ENCODE peak calls at places on chromosomes 16 and 17, in four cellular contexts. K is Karpas-422, P is PC-9, V is kidney. W is an unnamed sample.

GRCh38 chr17:71260366-71260765 is 860.5 kb upstream of the SOX9 start:
- DNase-seq in K (no peak), V (no peak), P (no peak), W (no peak)

GRCh38 chr16:73033271-73033998 is 14.5 kb downstream of the ZFHX3 start:
- DNase-seq in K (no peak), P (no peak), V (no peak), W (no peak)

GRCh38 chr17:59837362-59838195 is 55.2 kb downstream of the TUBD1 start:
- DNase-seq in V (peak), P (peak), K (peak), W (peak)

GRCh38 chr16:85687651-85688471 is 893 bp downstream of the GINS2 start:
- DNase-seq in P (no peak), K (no peak), V (peak), W (no peak)

GRCh38 chr17:82323514-82324234 is 6.3 kb upstream of the CD7 start:
- DNase-seq in P (no peak), K (no peak), V (peak), W (no peak)

GRCh38 chr16:50146479-50147435 is 6.3 kb upstream of the TENT4B start:
- DNase-seq in K (no peak), V (no peak), P (no peak), W (no peak)

GRCh38 chr17:81712468-81713003 is 452 bp downstream of the SLC25A10 start:
- DNase-seq in P (no peak), V (no peak), K (peak), W (no peak)

GRCh38 chr16:81564368-81565060 is 119.9 kb downstream of the CMIP start:
- DNase-seq in K (no peak), V (no peak), P (no peak), W (no peak)

GRCh38 chr17:79905832-79906231 is 66.6 kb upstream of the CBX4 start:
- DNase-seq in V (no peak), K (peak), P (peak), W (no peak)

GRCh38 chr16:2856061-2856670 is 1.8 kb downstream of the PRSS22 start:
- DNase-seq in K (peak), V (no peak), P (peak), W (no peak)

GRCh38 chr17:64441772-64442549 is 7.0 kb upstream of the MILR1 start:
- DNase-seq in P (peak), K (no peak), V (no peak), W (peak)
- H3K4me3 ChIP-seq in P (no peak), K (no peak), V (no peak), W (no peak)

DNA sequence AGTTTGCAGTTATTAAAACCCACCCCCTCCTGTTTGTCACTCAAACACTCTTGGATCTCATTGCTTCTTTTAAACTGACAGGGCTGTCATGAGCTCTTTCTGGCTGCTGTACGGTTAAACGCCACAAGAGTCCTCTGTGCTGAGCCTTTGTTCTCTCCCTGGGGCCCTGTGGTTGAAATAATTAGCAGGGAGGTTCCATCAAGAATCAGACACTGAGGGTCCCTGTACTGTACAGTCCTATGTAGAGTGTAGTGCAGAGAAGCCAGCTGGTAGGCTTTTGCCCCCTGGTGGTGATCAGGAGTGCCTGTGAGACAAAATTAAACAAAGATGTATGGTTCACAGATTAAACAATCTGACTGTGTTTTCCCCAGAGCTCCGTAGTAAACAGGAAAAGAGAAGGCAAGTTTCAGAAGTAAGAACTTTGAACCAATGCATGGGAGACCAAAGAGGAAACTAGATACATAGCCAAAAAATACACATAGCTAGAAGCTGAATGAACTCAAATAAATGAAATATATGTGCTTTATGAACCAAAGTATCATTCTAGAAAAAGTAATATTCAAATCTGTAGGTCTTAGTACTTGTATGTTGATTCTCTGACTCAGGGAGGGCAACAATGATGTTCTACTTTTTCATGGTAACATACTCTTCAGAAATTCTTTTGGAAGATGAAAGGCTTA is 1.4 kb upstream of the SSH2 start:
- DNase-seq in V (no peak), K (peak), P (peak), W (peak)
- H3K4me3 ChIP-seq in V (peak), K (peak), P (peak), W (peak)

GRCh38 chr17:31314788-31315105 is 893 bp upstream of the EVI2B start:
- DNase-seq in K (no peak), P (no peak), V (no peak), W (no peak)
- H3K4me3 ChIP-seq in K (no peak), P (no peak), V (no peak), W (no peak)

GRCh38 chr17:39667262-39668140 is 752 bp upstream of the PNMT start:
- DNase-seq in P (no peak), K (peak), V (peak), W (peak)

GRCh38 chr17:39666601-39667261 is 1.5 kb upstream of the PNMT start:
- DNase-seq in P (no peak), V (peak), K (no peak), W (peak)

GRCh38 chr17:39664581-39665561 is at the start of gene TCAP:
- DNase-seq in P (no peak), V (peak), K (no peak), W (no peak)

GRCh38 chr17:39665642-39666221 is 583 bp downstream of the TCAP start:
- DNase-seq in K (peak), V (peak), P (no peak), W (no peak)

GRCh38 chr17:39666231-39666600 is 1.1 kb downstream of the TCAP start:
- DNase-seq in K (no peak), V (peak), P (no peak), W (no peak)
- H3K4me3 ChIP-seq in K (no peak), V (no peak), P (no peak), W (no peak)

DNA sequence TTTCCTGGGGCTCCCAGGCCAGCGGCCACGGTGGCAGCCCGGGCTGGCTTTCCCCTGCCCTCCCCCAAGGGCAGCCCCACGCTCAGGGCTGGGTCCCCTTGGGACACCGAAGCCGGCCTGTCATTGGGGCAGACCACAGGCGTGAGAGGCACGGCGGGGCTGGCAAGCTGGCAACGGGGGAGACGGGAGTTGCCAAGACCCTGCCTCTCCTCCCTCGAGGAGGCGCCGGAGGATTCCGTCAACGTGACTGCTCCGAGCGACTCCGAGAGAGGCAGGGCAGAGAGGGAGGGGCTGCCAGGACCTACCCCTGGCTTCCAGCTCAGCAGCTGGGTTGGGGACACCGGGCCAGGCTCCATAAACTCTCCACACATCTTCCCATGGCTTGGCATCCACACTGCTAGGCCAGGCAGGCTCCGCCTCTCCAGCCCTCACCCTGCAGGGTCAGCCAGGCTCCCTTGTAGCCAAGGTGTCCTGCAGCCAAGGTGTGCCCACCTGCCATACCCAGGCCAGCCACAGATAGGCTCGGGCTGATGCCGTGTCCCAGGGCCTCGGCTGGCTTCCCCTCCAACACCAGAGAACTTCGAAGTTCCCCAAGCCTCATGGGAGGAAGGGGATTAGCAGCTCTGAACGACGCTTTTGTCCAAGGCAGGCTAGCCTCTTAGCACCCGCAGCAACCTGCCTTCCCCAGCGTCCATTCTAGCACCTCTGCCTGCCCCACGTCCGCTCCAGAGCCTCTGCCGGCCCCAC is 25.5 kb downstream of the TIMM22 start:
- DNase-seq in K (no peak), V (no peak), P (no peak), W (no peak)
- H3K4me3 ChIP-seq in K (no peak), V (no peak), P (no peak), W (no peak)

DNA sequence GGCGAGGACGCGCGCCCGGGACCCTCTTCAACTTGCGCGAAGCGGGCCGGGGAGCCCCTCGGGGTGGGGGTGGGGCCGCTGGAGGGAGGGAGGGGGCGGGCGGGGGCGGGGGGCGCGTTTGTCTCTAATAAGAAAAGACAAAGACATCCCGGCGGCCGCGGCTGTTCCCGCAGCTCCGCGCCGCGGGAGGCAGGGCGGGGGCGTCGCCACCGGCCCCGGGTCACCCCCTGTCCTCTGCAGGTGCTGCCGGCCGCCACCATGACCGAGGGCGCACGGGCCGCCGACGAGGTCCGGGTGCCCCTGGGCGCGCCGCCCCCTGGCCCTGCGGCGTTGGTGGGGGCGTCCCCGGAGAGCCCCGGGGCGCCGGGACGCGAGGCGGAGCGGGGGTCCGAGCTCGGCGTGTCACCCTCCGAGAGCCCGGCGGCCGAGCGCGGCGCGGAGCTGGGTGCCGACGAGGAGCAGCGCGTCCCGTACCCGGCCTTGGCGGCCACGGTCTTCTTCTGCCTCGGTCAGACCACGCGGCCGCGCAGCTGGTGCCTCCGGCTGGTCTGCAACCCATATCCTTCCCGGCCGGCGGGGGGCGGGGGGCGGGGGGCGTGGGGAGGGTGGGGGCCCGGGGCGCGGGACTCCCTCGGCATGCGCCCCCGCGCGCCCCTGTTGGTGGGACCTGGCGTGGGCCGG is 714 bp downstream of the CACNA1H start:
- DNase-seq in P (no peak), V (no peak), K (no peak), W (no peak)
- H3K4me3 ChIP-seq in P (no peak), V (no peak), K (no peak), W (peak)

DNA sequence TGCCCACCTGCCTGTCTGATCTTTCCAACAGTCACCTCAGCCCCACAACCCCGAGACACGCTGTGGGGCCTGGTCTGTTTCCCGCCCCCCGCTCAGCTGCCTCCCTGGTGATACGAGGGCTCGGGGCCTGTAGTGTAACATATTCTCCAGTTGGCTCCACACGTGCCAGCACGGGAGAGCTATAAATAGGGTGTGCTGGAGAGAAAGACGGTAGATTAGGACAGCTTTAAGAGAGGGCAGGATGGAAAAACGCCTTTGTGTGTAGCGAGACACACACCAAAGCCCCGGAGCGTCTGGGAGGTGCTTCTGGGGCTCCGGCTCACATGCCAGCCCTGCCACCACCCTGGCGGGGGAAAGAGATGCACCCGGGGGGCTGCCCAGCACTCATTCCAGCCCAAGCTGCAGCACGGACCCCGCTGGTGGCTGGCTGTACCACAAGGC is 7.4 kb upstream of the MTSS2 start:
- DNase-seq in K (no peak), V (no peak), P (no peak), W (peak)
- H3K4me3 ChIP-seq in K (no peak), V (no peak), P (no peak), W (no peak)

DNA sequence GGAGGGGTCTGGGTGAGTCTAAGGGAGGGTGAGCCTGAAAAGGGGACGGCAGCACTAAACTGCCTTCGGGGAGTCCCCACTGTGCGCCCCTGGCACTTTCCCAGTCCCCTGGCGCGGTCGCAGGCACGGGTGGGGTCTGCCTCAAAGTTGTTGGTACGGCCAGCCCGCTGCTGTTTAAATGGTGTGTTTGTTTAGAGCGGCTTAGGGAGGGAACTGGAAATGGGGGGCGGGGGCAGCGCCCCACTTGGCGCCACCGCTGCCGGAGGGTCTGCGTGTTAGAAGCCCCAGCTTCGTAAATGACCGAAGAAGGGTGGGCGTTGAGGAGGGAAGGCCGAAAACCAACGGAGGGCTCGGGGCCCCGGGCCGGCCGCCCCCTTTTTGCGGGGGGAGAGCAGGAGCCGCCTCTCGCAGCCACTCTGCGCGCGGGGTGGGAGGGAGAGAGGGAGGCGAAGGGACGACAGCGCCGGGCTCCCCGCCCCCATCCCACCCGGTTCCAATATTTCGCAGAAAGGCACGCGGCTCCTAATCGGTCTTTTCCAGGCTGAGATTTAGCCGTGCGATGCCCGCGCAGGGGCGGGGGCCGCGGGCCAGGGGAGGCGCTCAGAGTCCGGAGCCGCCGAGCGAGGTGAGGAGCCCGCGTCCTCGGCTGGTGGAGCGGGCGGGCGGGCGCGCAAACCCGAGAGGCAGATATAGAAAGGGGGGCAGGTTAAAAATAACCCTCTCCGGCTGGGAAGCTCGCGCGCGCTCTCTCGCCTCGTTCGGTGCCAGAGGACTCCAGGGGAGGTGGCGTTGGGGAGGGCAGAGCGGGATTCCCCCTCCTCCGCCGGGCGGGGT is 55.0 kb downstream of the SREBF1 start:
- DNase-seq in K (peak), V (peak), P (no peak), W (peak)
- H3K4me3 ChIP-seq in K (peak), V (peak), P (peak), W (peak)

W was measured in testis.